ENCODE peak calls at places on chromosome 1, in ten cellular contexts. Y, Q, I, N, W, X, H, A, E and D are unnamed samples. For H3K27me3 and H3K9me3, the result is how much of the 10 kb centered on the place peaks cover.

GRCh38 chr1:43834280-43835140 is 99.1 kb upstream of the ARTN start:
- DNase-seq in Q (no peak), H (no peak), I (no peak), X (no peak), E (no peak), A (peak), Y (no peak), W (no peak), N (no peak), D (peak)

GRCh38 chr1:20323613-20323920 is 32.9 kb downstream of the VWA5B1 start:
- DNase-seq in H (no peak), A (no peak), Y (no peak), E (no peak), X (no peak), N (no peak), W (no peak), I (no peak), Q (no peak), D (no peak)

GRCh38 chr1:220235462-220235861 is 36.8 kb downstream of the RAB3GAP2 start:
- DNase-seq in A (no peak), H (no peak), E (no peak), X (no peak), N (no peak), Q (no peak), W (no peak), Y (no peak), I (no peak), D (no peak)

GRCh38 chr1:43271186-43272118 is 1.7 kb downstream of the TMEM125 start:
- DNase-seq in Q (peak), A (no peak), I (no peak), E (no peak), W (no peak), X (no peak), Y (no peak), N (no peak), H (no peak), D (no peak)

GRCh38 chr1:114216431-114217173 is 62.9 kb upstream of the SYT6 start:
- DNase-seq in Y (no peak), W (no peak), N (no peak), I (no peak), Q (no peak), E (no peak), X (no peak), H (no peak), A (no peak), D (no peak)

GRCh38 chr1:209831615-209832014 is 3.8 kb downstream of the UTP25 start:
- DNase-seq in I (no peak), H (no peak), X (no peak), Y (no peak), E (no peak), N (no peak), W (no peak), A (no peak), Q (no peak), D (no peak)

GRCh38 chr1:47643506-47644215 is 205.8 kb downstream of the FOXD2 start:
- DNase-seq in H (no peak), X (no peak), Y (no peak), Q (peak), W (no peak), E (no peak), I (no peak), A (no peak), N (no peak), D (no peak)

GRCh38 chr1:204842892-204843291 is 27.8 kb upstream of the NFASC start:
- DNase-seq in N (no peak), A (no peak), E (peak), Q (no peak), H (no peak), Y (peak), W (no peak), X (no peak), I (no peak), D (no peak)

GRCh38 chr1:87131809-87132663 is 196.6 kb upstream of the LMO4 start:
- DNase-seq in W (no peak), X (peak), I (peak), Q (peak), E (peak), Y (peak), A (peak), H (peak), N (peak), D (peak)

GRCh38 chr1:202968895-202969295 is 1.8 kb upstream of the CYB5R1 start:
- DNase-seq in I (no peak), H (peak), N (peak), X (peak), Y (peak), W (peak), E (peak), Q (peak), A (peak), D (peak)

GRCh38 chr1:40984066-40984465 is 4.6 kb downstream of the CTPS1 start:
- DNase-seq in H (no peak), E (no peak), W (no peak), N (no peak), Q (no peak), A (no peak), X (no peak), Y (no peak), I (no peak), D (no peak)

GRCh38 chr1:94936861-94937620 is 10.1 kb upstream of the CNN3 start:
- DNase-seq in Y (no peak), Q (no peak), X (no peak), E (no peak), N (no peak), A (no peak), I (no peak), H (no peak), W (no peak), D (no peak)

GRCh38 chr1:205543351-205544305 is 39.2 kb downstream of the CDK18 start:
- DNase-seq in E (peak), X (no peak), I (no peak), Q (peak), A (peak), N (peak), Y (peak), H (peak), W (no peak), D (peak)

GRCh38 chr1:206472454-206472853 is 2.2 kb downstream of the IKBKE start:
- DNase-seq in X (no peak), N (no peak), E (no peak), H (no peak), Y (peak), W (no peak), Q (no peak), I (no peak), A (peak), D (peak)

GRCh38 chr1:77044133-77044849 is 174.9 kb downstream of the PIGK start:
- DNase-seq in W (no peak), X (no peak), N (no peak), E (no peak), H (no peak), I (no peak), Y (no peak), A (no peak), Q (no peak), D (no peak)

GRCh38 chr1:47725000-47725731 is 272.0 kb downstream of the TRABD2B start:
- DNase-seq in A (no peak), W (no peak), Y (no peak), I (no peak), Q (no peak), N (no peak), E (no peak), X (no peak), H (peak), D (no peak)

GRCh38 chr1:188822248-188822647 is 1655.4 kb downstream of the BRINP3 start:
- DNase-seq in H (no peak), E (no peak), N (no peak), Q (no peak), A (no peak), W (no peak), I (no peak), Y (peak), X (no peak), D (no peak)

GRCh38 chr1:15436881-15437449 is 1.3 kb upstream of the CTRC start:
- DNase-seq in A (no peak), E (no peak), Q (no peak), X (no peak), N (no peak), H (no peak), Y (no peak), I (no peak), W (no peak), D (no peak)

GRCh38 chr1:32336963-32337675 is 1.1 kb upstream of the MARCKSL1 start:
- DNase-seq in Y (peak), N (peak), E (no peak), X (no peak), H (no peak), W (peak), A (no peak), I (no peak), Q (no peak), D (peak)

GRCh38 chr1:72724951-72725863 is 442.9 kb upstream of the NEGR1 start:
- DNase-seq in N (no peak), X (no peak), A (no peak), Y (no peak), Q (peak), H (peak), W (no peak), I (no peak), E (no peak), D (peak)

GRCh38 chr1:60620107-60620506 is 462.3 kb upstream of the NFIA start:
- DNase-seq in X (no peak), Y (peak), N (no peak), I (no peak), E (peak), A (no peak), Q (no peak), W (no peak), H (no peak), D (no peak)

GRCh38 chr1:113751516-113751915 is 7.8 kb downstream of the PHTF1 start:
- DNase-seq in A (no peak), N (no peak), H (no peak), Y (no peak), Q (no peak), X (no peak), W (no peak), E (no peak), I (no peak), D (no peak)

GRCh38 chr1:63367218-63368103 is at the start of gene ALG6:
- DNase-seq in Q (peak), I (peak), W (peak), E (peak), Y (peak), X (peak), H (peak), N (peak), A (peak), D (peak)
- TF ChIP-seq CTCF in Q (no peak), I (no peak), W (no peak), E (no peak), Y (no peak), X (peak), H (peak), N (no peak), A (no peak), D (no peak)

GRCh38 chr1:2003564-2004131 is at the start of gene CFAP74:
- DNase-seq in N (no peak), A (no peak), E (no peak), H (no peak), Y (peak), I (no peak), W (no peak), Q (no peak), X (no peak), D (no peak)
- H3K27me3 ChIP-seq in N (under half), A (half or more), E (under half), H (under half), Y (under half), I (under half), W (under half), Q (half or more), X (under half), D (under half)

DNA sequence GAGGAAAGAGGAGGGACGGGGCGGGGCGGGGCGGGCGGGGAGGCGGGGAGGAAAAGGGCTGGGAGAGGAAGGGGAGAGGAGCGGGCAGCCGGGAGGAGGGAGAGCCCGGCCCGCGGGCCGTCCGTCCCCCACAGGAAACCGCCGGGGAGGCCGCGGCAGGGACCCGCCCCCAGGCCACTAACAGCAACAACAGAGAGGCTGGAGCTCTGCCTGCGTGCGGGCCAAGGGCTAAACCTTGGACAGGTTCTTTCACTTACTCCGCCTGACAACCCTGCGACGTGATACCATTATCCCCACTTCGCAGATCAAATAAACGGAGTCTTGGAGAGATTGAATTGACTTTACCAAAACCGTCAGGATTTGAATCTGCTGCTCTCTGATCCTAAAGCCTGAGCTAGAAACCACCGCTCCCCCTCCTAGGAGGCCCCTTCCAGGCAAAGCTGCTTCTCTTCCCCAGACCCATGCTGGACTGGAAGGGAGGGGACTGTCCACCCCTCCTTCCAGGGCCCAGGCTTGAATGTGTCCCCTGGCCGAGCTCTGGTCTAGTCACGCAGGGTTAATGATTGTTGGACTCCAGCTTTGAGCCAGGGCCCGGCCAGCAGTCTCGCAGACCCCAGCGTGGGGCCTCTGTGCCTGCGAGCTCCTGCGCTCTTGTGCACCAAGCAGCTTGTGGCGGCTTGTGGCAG is at the start of gene EVA1B:
- DNase-seq in X (no peak), W (no peak), E (peak), N (peak), A (peak), Q (peak), I (peak), Y (peak), H (peak), D (peak)
- H3K9me3 ChIP-seq in X (under half), W (under half), E (under half), N (under half), A (under half), Q (under half), I (under half), Y (under half), H (under half), D (under half)

DNA sequence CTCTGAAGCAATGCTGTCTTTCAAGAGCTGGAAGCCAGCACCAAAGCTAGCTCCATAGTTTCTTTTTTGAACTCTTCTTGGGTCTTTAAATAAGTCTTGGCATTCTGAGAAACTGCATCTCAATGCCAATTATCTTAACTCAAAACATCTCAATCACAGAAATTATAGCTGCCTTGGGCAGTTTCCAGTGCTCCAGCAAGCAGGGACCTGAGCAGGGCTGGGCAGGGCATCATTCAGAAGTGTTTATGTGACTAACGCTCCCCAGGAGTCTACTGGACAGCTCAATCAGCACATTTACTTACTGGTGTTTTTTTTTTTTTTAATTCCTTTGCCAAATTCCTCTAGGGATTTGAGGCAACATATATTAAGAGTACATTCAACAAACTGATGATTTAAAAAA is 18.2 kb upstream of the PADI4 start:
- DNase-seq in Q (no peak), I (no peak), E (no peak), A (no peak), H (no peak), W (no peak), N (no peak), X (no peak), Y (peak), D (no peak)
- TF ChIP-seq CTCF in Q (no peak), I (no peak), E (no peak), A (no peak), H (no peak), W (no peak), N (no peak), X (no peak), Y (no peak), D (no peak)